ENCODE peak calls at places on chromosomes 2 and 18, in nine cellular contexts. Z, E, I, F, C, N, R, Q and O are unnamed samples.

GRCh38 chr2:143431316-143431715 is 302.1 kb downstream of the ARHGAP15 start:
- DNase-seq in C (peak; percentile 12), R (no peak), I (no peak), N (no peak), Z (no peak), Q (no peak), F (no peak), E (no peak), O (no peak)

GRCh38 chr2:16553222-16553621 is 112.4 kb downstream of the CYRIA start:
- DNase-seq in C (peak; percentile 1), F (no peak), E (no peak), N (no peak), Z (peak; percentile 74), I (peak; percentile 11), Q (peak; percentile 47), R (peak; percentile 44), O (no peak)

GRCh38 chr2:98809116-98809515 is 78.2 kb upstream of the MGAT4A start:
- DNase-seq in E (no peak), C (no peak), I (no peak), F (no peak), Z (no peak), Q (no peak), R (no peak), N (no peak), O (no peak)

GRCh38 chr2:226001716-226002115 is 602.2 kb downstream of the NYAP2 start:
- DNase-seq in Q (no peak), Z (no peak), E (no peak), N (no peak), R (no peak), C (no peak), F (no peak), I (no peak), O (no peak)

GRCh38 chr2:211396815-211397214 is 840.4 kb downstream of the CPS1 start:
- DNase-seq in N (no peak), Q (no peak), R (no peak), Z (no peak), I (no peak), F (no peak), C (no peak), E (no peak), O (no peak)

GRCh38 chr2:102268529-102269524 is 42.5 kb upstream of the IL1RL1 start:
- DNase-seq in Q (no peak), N (no peak), E (peak; percentile 75), Z (no peak), R (no peak), I (no peak), C (peak; percentile 91), F (no peak), O (no peak)

GRCh38 chr2:240803191-240803590 is 16.8 kb downstream of the KIF1A start:
- DNase-seq in F (no peak), Q (no peak), I (no peak), C (no peak), R (no peak), N (no peak), E (no peak), Z (no peak), O (no peak)

GRCh38 chr18:2805970-2806943 is 40.5 kb upstream of the EMILIN2 start:
- DNase-seq in F (no peak), N (no peak), C (peak; percentile 62), R (no peak), Z (no peak), E (peak; percentile 11), Q (no peak), I (no peak), O (no peak)

GRCh38 chr18:11587432-11587831 is 22.0 kb upstream of the SLC35G4 start:
- DNase-seq in Z (no peak), E (no peak), C (no peak), N (no peak), R (no peak), I (no peak), Q (no peak), F (no peak), O (peak; percentile 7)

GRCh38 chr2:8513601-8514273 is 168.1 kb upstream of the ID2 start:
- DNase-seq in C (no peak), R (no peak), I (no peak), F (no peak), N (no peak), Q (no peak), E (no peak), Z (no peak), O (no peak)

GRCh38 chr18:63088262-63088661 is 231.3 kb downstream of the BCL2 start:
- DNase-seq in R (no peak), N (no peak), Q (no peak), E (no peak), I (no peak), F (no peak), Z (no peak), C (no peak), O (no peak)

GRCh38 chr2:50143822-50144575 is 887.9 kb downstream of the NRXN1 start:
- DNase-seq in Q (peak; percentile 61), N (no peak), E (no peak), I (peak; percentile 2), F (no peak), R (peak; percentile 3), C (peak; percentile 25), Z (peak; percentile 18), O (no peak)

GRCh38 chr2:12554235-12555011 is 162.3 kb upstream of the TRIB2 start:
- DNase-seq in Z (no peak), I (no peak), F (no peak), N (no peak), E (no peak), C (no peak), R (peak; percentile 3), Q (no peak), O (no peak)

GRCh38 chr2:48452108-48452507 is 77.8 kb upstream of the STON1 start:
- DNase-seq in Z (no peak), I (no peak), E (no peak), Q (no peak), N (no peak), R (no peak), C (no peak), F (no peak), O (no peak)